ENCODE peak calls at places on chromosomes 16 and 17, in eight cellular contexts. S, A, E, I, M, U, O and Y are unnamed samples. For H3K9me3, the result is how much of the 10 kb centered on the place peaks cover.

GRCh38 chr17:80446645-80447405 is 29.6 kb downstream of the NPTX1 start:
- DNase-seq in O (no peak), S (no peak), I (no peak), E (no peak), M (no peak), U (no peak), A (no peak), Y (no peak)

GRCh38 chr17:511833-512251 is 159.2 kb upstream of the RPH3AL start:
- DNase-seq in E (no peak), M (no peak), O (no peak), S (no peak), U (no peak), A (no peak), I (no peak), Y (no peak)

GRCh38 chr16:55292491-55292890 is 31.5 kb upstream of the IRX6 start:
- DNase-seq in I (no peak), A (no peak), M (no peak), U (peak), E (no peak), S (no peak), O (no peak), Y (no peak)

GRCh38 chr16:88367560-88367959 is 15.2 kb upstream of the ZNF469 start:
- DNase-seq in I (no peak), S (peak), M (no peak), U (no peak), E (no peak), A (no peak), O (no peak), Y (no peak)

GRCh38 chr17:75856062-75856681 is 1.0 kb upstream of the WBP2 start:
- DNase-seq in O (peak), I (no peak), U (no peak), M (peak), A (no peak), E (peak), S (no peak), Y (no peak)

GRCh38 chr16:3020604-3021448 is 658 bp downstream of the TNFRSF12A start:
- DNase-seq in M (peak), A (peak), U (peak), S (peak), I (peak), E (peak), O (no peak), Y (peak)

GRCh38 chr16:66740010-66740409 is 11.4 kb downstream of the DYNC1LI2 start:
- DNase-seq in S (no peak), O (peak), U (peak), I (peak), A (peak), E (no peak), M (no peak), Y (peak)

GRCh38 chr16:50741225-50741807 is 570 bp upstream of the CYLD start:
- DNase-seq in O (no peak), M (peak), S (no peak), U (peak), E (no peak), A (no peak), I (no peak), Y (no peak)

GRCh38 chr17:39618252-39618913 is 8.4 kb upstream of the PPP1R1B start:
- DNase-seq in M (no peak), U (no peak), S (no peak), E (no peak), O (no peak), A (peak), I (no peak), Y (no peak)

GRCh38 chr16:77618951-77619350 is 103.4 kb upstream of the NUDT7 start:
- DNase-seq in U (no peak), A (no peak), I (no peak), E (no peak), O (no peak), S (no peak), M (no peak), Y (no peak)

GRCh38 chr16:85296859-85297698 is 184.8 kb upstream of the CIBAR2 start:
- DNase-seq in I (no peak), S (no peak), O (peak), A (peak), U (peak), E (peak), M (no peak), Y (peak)

GRCh38 chr16:84478172-84478948 is 26.1 kb downstream of the MEAK7 start:
- DNase-seq in A (no peak), E (peak), O (no peak), S (no peak), M (no peak), I (no peak), U (no peak), Y (no peak)

GRCh38 chr17:79212150-79213087 is 137.8 kb downstream of the ENGASE start:
- DNase-seq in M (no peak), E (no peak), O (no peak), S (no peak), U (peak), A (no peak), I (no peak), Y (no peak)

GRCh38 chr16:12749076-12749475 is 54.6 kb downstream of the CPPED1 start:
- DNase-seq in A (no peak), I (no peak), S (no peak), E (no peak), U (no peak), M (no peak), O (no peak), Y (no peak)

GRCh38 chr17:58329035-58329807 is 626 bp upstream of the TSPOAP1 start:
- DNase-seq in I (no peak), U (peak), E (peak), A (no peak), O (peak), S (no peak), M (peak), Y (peak)

GRCh38 chr17:82946081-82946480 is 106.3 kb upstream of the ZNF750 start:
- DNase-seq in A (no peak), U (no peak), S (no peak), O (no peak), M (no peak), I (no peak), E (no peak), Y (no peak)

GRCh38 chr17:82944990-82945389 is 105.2 kb upstream of the ZNF750 start:
- DNase-seq in U (no peak), E (no peak), O (no peak), A (no peak), S (no peak), M (no peak), I (no peak), Y (no peak)

GRCh38 chr17:82943339-82943738 is 103.5 kb upstream of the ZNF750 start:
- DNase-seq in S (peak), E (no peak), M (no peak), U (no peak), I (no peak), O (no peak), A (no peak), Y (no peak)

GRCh38 chr17:82942166-82943130 is 102.6 kb upstream of the ZNF750 start:
- DNase-seq in E (no peak), O (no peak), U (no peak), I (no peak), M (no peak), A (no peak), S (peak), Y (no peak)

GRCh38 chr17:82943751-82944150 is 103.9 kb upstream of the ZNF750 start:
- DNase-seq in O (no peak), I (no peak), A (no peak), S (peak), M (no peak), U (no peak), E (no peak), Y (no peak)
- H3K9me3 ChIP-seq in O (under half), I (half or more), A (under half), S (under half), M (under half), U (under half), E (under half), Y (under half)

GRCh38 chr17:82897514-82898249 is 57.9 kb upstream of the ZNF750 start:
- DNase-seq in O (no peak), E (no peak), A (no peak), U (no peak), S (no peak), I (no peak), M (no peak), Y (no peak)
- H3K9me3 ChIP-seq in O (under half), E (under half), A (under half), U (under half), S (under half), I (under half), M (under half), Y (under half)

GRCh38 chr17:82949984-82950383 is 110.2 kb upstream of the ZNF750 start:
- DNase-seq in M (peak), U (no peak), S (peak), A (no peak), O (no peak), E (no peak), I (no peak), Y (no peak)
- H3K9me3 ChIP-seq in M (under half), U (under half), S (under half), A (under half), O (under half), E (under half), I (half or more), Y (under half)

GRCh38 chr16:35909351-35909954 is 2450.0 kb downstream of the TP53TG3F start:
- DNase-seq in M (no peak), U (no peak), A (no peak), I (no peak), E (no peak), O (no peak), S (no peak), Y (no peak)

GRCh38 chr16:35908942-35909341 is 2449.5 kb downstream of the TP53TG3F start:
- DNase-seq in E (no peak), S (no peak), U (no peak), M (no peak), A (no peak), O (peak), I (no peak), Y (no peak)

GRCh38 chr16:35908152-35908551 is 2448.7 kb downstream of the TP53TG3F start:
- DNase-seq in A (no peak), I (no peak), S (no peak), M (no peak), O (no peak), U (no peak), E (no peak), Y (no peak)

GRCh38 chr16:35910409-35910808 is 2451.0 kb downstream of the TP53TG3F start:
- DNase-seq in I (no peak), A (no peak), S (no peak), O (no peak), M (no peak), U (no peak), E (no peak), Y (no peak)

DNA sequence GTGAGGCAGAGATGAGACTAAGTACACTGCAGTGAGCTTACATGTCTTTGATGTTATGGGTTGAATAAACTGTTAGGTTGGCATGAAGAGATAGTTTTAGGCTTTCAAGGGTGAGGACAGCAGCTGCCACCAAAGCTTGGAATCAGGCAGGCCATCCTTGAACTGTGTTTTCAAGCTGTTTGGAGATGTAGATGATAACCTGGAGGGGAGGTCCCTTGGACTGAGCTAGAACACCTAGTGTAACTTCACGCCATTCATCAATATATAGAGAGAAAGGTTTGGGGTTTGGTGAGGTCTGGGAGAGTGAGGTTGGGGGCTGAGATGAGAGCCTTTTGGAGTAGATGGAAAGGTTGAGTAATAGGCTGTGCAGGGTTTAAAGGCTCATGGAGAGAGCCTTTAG is 2447.0 kb downstream of the TP53TG3F start:
- DNase-seq in I (no peak), M (no peak), U (no peak), E (no peak), A (no peak), O (no peak), S (no peak), Y (no peak)
- H3K9me3 ChIP-seq in I (under half), M (under half), U (under half), E (under half), A (under half), O (under half), S (under half), Y (under half)